ENCODE peak calls at places on chromosomes 2 and 18, in four cellular contexts. One of them, this sample, is unnamed.
A peak's percentile ranks its signal among the peaks of the same experiment; 100 is the strongest.

GRCh38 chr2:108552566-108552965 is 18.3 kb downstream of the LIMS1 start:
- DNase-seq in PC-9: no peak
- DNase-seq in neural progenitor cell: no peak
- DNase-seq in GM23338: no peak
- DNase-seq in this sample: no peak

GRCh38 chr2:55051026-55051866 is 995 bp upstream of the RTN4 start:
- DNase-seq in PC-9: peak; percentile 100
- DNase-seq in neural progenitor cell: peak; percentile 67
- DNase-seq in GM23338: peak; percentile 71
- DNase-seq in this sample: peak; percentile 99

GRCh38 chr2:152508446-152508845 is 173.5 kb downstream of the FMNL2 start:
- DNase-seq in PC-9: peak; percentile 37
- DNase-seq in neural progenitor cell: no peak
- DNase-seq in GM23338: no peak
- DNase-seq in this sample: no peak

GRCh38 chr2:150487537-150488429 is at the start of gene RND3:
- DNase-seq in PC-9: peak; percentile 90
- DNase-seq in neural progenitor cell: peak; percentile 96
- DNase-seq in GM23338: peak; percentile 99
- DNase-seq in this sample: peak; percentile 99

GRCh38 chr2:3585239-3586109 is 9.4 kb upstream of the COLEC11 start:
- DNase-seq in PC-9: no peak
- DNase-seq in neural progenitor cell: no peak
- DNase-seq in GM23338: no peak
- DNase-seq in this sample: no peak

GRCh38 chr2:36352024-36352398 is 3.6 kb upstream of the CRIM1 start:
- DNase-seq in PC-9: peak; percentile 61
- DNase-seq in neural progenitor cell: peak; percentile 65
- DNase-seq in GM23338: peak; percentile 80
- DNase-seq in this sample: peak; percentile 75

GRCh38 chr2:43176449-43176848 is 50.0 kb downstream of the ZFP36L2 start:
- DNase-seq in PC-9: peak; percentile 23
- DNase-seq in neural progenitor cell: no peak
- DNase-seq in GM23338: no peak
- DNase-seq in this sample: no peak

GRCh38 chr2:1872602-1873183 is 128.4 kb upstream of the PXDN start:
- DNase-seq in PC-9: no peak
- DNase-seq in neural progenitor cell: no peak
- DNase-seq in GM23338: no peak
- DNase-seq in this sample: no peak

GRCh38 chr2:172496096-172496709 is 59.7 kb upstream of the PDK1 start:
- DNase-seq in PC-9: no peak
- DNase-seq in neural progenitor cell: no peak
- DNase-seq in GM23338: no peak
- DNase-seq in this sample: no peak

GRCh38 chr2:33289961-33290360 is 186.5 kb upstream of the RASGRP3 start:
- DNase-seq in PC-9: no peak
- DNase-seq in neural progenitor cell: no peak
- DNase-seq in GM23338: no peak
- DNase-seq in this sample: no peak

GRCh38 chr2:142742301-142743214 is 134.9 kb upstream of the KYNU start:
- DNase-seq in PC-9: peak; percentile 35
- DNase-seq in neural progenitor cell: no peak
- DNase-seq in GM23338: no peak
- DNase-seq in this sample: peak; percentile 46

GRCh38 chr2:43221660-43222471 is 4.5 kb downstream of the ZFP36L2 start:
- DNase-seq in PC-9: peak; percentile 87
- DNase-seq in neural progenitor cell: peak; percentile 92
- DNase-seq in GM23338: peak; percentile 94
- DNase-seq in this sample: peak; percentile 94

GRCh38 chr18:7617738-7618422 is 50.8 kb downstream of the PTPRM start:
- DNase-seq in PC-9: no peak
- DNase-seq in neural progenitor cell: peak; percentile 74
- DNase-seq in GM23338: peak; percentile 59
- DNase-seq in this sample: peak; percentile 89

GRCh38 chr2:209456489-209456888 is 32.6 kb downstream of the MAP2 start:
- DNase-seq in PC-9: no peak
- DNase-seq in neural progenitor cell: no peak
- DNase-seq in GM23338: no peak
- DNase-seq in this sample: no peak

GRCh38 chr2:11833601-11834000 is 87.2 kb downstream of the LPIN1 start:
- DNase-seq in PC-9: no peak
- DNase-seq in neural progenitor cell: no peak
- DNase-seq in GM23338: no peak
- DNase-seq in this sample: peak; percentile 91

GRCh38 chr2:196271786-196272185 is 100.4 kb upstream of the STK17B start:
- DNase-seq in PC-9: no peak
- DNase-seq in neural progenitor cell: no peak
- DNase-seq in GM23338: no peak
- DNase-seq in this sample: no peak

GRCh38 chr2:196266855-196267254 is 95.5 kb upstream of the STK17B start:
- DNase-seq in PC-9: no peak
- DNase-seq in neural progenitor cell: no peak
- DNase-seq in GM23338: no peak
- DNase-seq in this sample: no peak

GRCh38 chr2:196266351-196266750 is 95.0 kb upstream of the STK17B start:
- DNase-seq in PC-9: no peak
- DNase-seq in neural progenitor cell: no peak
- DNase-seq in GM23338: no peak
- DNase-seq in this sample: no peak

GRCh38 chr2:196268538-196269338 is 97.4 kb upstream of the STK17B start:
- DNase-seq in PC-9: peak; percentile 79
- DNase-seq in neural progenitor cell: no peak
- DNase-seq in GM23338: no peak
- DNase-seq in this sample: no peak

DNA sequence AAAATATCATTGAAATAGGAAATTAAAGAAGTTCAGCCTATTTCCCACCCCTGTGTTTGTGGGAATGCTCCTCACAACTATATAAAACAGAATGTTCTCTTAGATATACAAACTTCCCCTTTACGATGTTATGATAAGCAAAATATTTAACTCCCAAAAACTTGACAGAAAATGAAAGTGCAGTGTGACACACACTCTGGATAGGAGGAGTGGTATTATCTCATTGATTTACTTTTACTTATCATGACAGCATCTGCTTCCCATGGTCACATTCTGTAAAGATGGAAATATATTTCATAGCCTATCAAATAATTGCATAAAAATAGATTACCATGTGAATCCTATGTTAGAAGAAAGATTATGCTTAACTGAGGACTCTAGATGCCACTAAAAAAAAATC is 96.6 kb upstream of the STK17B start:
- DNase-seq in PC-9: no peak
- DNase-seq in neural progenitor cell: no peak
- DNase-seq in GM23338: no peak
- DNase-seq in this sample: no peak
- H3F3A ChIP-seq in PC-9: peaks cover 11% of the 10 kb centered on the region
- H3F3A ChIP-seq in neural progenitor cell: no peaks in the 10 kb centered on the region
- H3F3A ChIP-seq in GM23338: no peaks in the 10 kb centered on the region
- H3F3A ChIP-seq in this sample: no peaks in the 10 kb centered on the region

GRCh38 chr18:25164837-25165791 is 186.9 kb downstream of the ZNF521 start:
- DNase-seq in PC-9: no peak
- DNase-seq in neural progenitor cell: no peak
- DNase-seq in GM23338: no peak
- DNase-seq in this sample: peak; percentile 55
- H2AFZ ChIP-seq in PC-9: no peak overlapping the region
- H2AFZ ChIP-seq in neural progenitor cell: no peak overlapping the region
- H2AFZ ChIP-seq in GM23338: no peak overlapping the region
- H2AFZ ChIP-seq in this sample: peak overlapping the region; percentile 77

GRCh38 chr2:239380831-239381708 is 19.8 kb downstream of the HDAC4 start:
- DNase-seq in PC-9: no peak
- DNase-seq in neural progenitor cell: no peak
- DNase-seq in GM23338: no peak
- DNase-seq in this sample: no peak
- H3K79me2 ChIP-seq in PC-9: no peaks in the 10 kb centered on the region
- H3K79me2 ChIP-seq in neural progenitor cell: peaks cover 93% of the 10 kb centered on the region
- H3K79me2 ChIP-seq in GM23338: peaks cover 94% of the 10 kb centered on the region
- H3K79me2 ChIP-seq in this sample: no peaks in the 10 kb centered on the region

GRCh38 chr2:113700186-113700841 is 56.1 kb downstream of the SLC35F5 start:
- DNase-seq in PC-9: no peak
- DNase-seq in neural progenitor cell: no peak
- DNase-seq in GM23338: peak; percentile 79
- DNase-seq in this sample: peak; percentile 81
- H3F3A ChIP-seq in PC-9: no peaks in the 10 kb centered on the region
- H3F3A ChIP-seq in neural progenitor cell: peaks cover 2% of the 10 kb centered on the region
- H3F3A ChIP-seq in GM23338: no peaks in the 10 kb centered on the region
- H3F3A ChIP-seq in this sample: no peaks in the 10 kb centered on the region

GRCh38 chr2:122003196-122003595 is 247.7 kb downstream of the TSN start:
- DNase-seq in PC-9: no peak
- DNase-seq in neural progenitor cell: no peak
- DNase-seq in GM23338: no peak
- DNase-seq in this sample: no peak
- H2AFZ ChIP-seq in PC-9: no peak overlapping the region
- H2AFZ ChIP-seq in neural progenitor cell: no peak overlapping the region
- H2AFZ ChIP-seq in GM23338: no peak overlapping the region
- H2AFZ ChIP-seq in this sample: no peak overlapping the region

This sample was measured in GM23248.